ENCODE peak calls at places on chromosomes 3 and 15, in four cellular contexts. T, I, O and V are unnamed samples.

GRCh38 chr3:32817195-32817560 is 619 bp upstream of the TRIM71 start:
- DNase-seq in T (peak; percentile 73), I (no peak), O (no peak), V (no peak)

GRCh38 chr3:17707813-17708543 is 34.5 kb downstream of the TBC1D5 start:
- DNase-seq in T (no peak), I (no peak), O (no peak), V (no peak)

GRCh38 chr3:36295206-36295760 is 85.0 kb upstream of the STAC start:
- DNase-seq in T (no peak), I (peak; percentile 14), O (no peak), V (no peak)

GRCh38 chr3:113685956-113686721 is 10.3 kb downstream of the USF3 start:
- DNase-seq in T (no peak), I (no peak), O (no peak), V (peak; percentile 42)

GRCh38 chr15:99076109-99076508 is 28.8 kb upstream of the SYNM start:
- DNase-seq in T (no peak), I (peak; percentile 2), O (no peak), V (no peak)

GRCh38 chr3:7630925-7631324 is 770.0 kb downstream of the GRM7 start:
- DNase-seq in T (no peak), I (no peak), O (peak; percentile 38), V (peak; percentile 85)

GRCh38 chr3:139093840-139094239 is 49.1 kb upstream of the PRR23C start:
- DNase-seq in T (no peak), I (no peak), O (no peak), V (no peak)

GRCh38 chr3:39146611-39147373 is 6.6 kb downstream of the CSRNP1 start:
- DNase-seq in T (peak; percentile 84), I (peak; percentile 91), O (peak; percentile 65), V (peak; percentile 86)

GRCh38 chr15:35043380-35044095 is 41.6 kb downstream of the NANOGP8 start:
- DNase-seq in T (no peak), I (no peak), O (no peak), V (no peak)

DNA sequence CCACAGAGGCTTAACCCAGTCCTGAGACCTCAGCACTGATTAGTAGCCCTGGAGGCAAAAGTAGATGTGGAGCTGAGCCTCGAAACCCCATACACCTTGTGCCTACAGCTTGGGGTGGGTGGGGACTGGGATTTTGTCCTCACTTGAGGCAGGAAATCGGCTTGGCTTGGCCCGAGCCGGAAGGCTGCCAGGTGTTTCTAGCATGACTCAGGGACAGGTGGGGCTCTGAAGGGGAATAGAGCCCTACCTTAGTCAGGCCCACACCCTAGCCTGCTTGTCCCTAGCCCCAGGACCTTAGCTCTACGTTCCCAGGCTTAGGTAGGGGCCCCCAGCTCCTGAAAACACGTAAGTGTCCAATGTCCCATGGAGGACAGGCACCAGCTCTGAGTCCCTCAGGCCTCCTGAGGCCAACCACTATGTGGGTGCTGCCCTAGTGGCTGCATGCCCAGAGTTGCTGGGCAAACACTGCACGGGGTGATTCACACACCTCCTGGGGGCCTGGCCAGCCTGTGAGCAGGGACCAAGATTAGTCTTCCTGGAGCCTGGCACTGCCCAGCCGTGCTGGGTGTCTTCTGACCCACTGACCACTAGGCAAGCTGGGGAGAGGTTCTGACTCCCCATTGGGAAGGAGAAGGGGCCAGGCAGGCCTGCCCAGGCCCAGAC is 3.1 kb downstream of the MST1R start:
- DNase-seq in T (peak; percentile 91), I (no peak), O (peak; percentile 34), V (peak; percentile 46)
- H3K4me1 ChIP-seq in T (peaks cover 35% of the 10 kb centered on the region), I (no peaks in the 10 kb centered on the region), O (peaks cover 36% of the 10 kb centered on the region), V (no peaks in the 10 kb centered on the region)

GRCh38 chr15:88637436-88637835 is 1.4 kb upstream of the ISG20 start:
- DNase-seq in T (no peak), I (no peak), O (no peak), V (no peak)
- H3K27ac ChIP-seq in T (peak overlapping the region; percentile 96), I (peak overlapping the region; percentile 98), O (peak overlapping the region; percentile 91), V (no peak overlapping the region)

GRCh38 chr15:52524223-52525136 is 4.2 kb downstream of the MYO5A start:
- DNase-seq in T (no peak), I (no peak), O (no peak), V (no peak)
- H3K4me1 ChIP-seq in T (peaks cover 17% of the 10 kb centered on the region), I (no peaks in the 10 kb centered on the region), O (peaks cover 30% of the 10 kb centered on the region), V (peaks cover 9% of the 10 kb centered on the region)

DNA sequence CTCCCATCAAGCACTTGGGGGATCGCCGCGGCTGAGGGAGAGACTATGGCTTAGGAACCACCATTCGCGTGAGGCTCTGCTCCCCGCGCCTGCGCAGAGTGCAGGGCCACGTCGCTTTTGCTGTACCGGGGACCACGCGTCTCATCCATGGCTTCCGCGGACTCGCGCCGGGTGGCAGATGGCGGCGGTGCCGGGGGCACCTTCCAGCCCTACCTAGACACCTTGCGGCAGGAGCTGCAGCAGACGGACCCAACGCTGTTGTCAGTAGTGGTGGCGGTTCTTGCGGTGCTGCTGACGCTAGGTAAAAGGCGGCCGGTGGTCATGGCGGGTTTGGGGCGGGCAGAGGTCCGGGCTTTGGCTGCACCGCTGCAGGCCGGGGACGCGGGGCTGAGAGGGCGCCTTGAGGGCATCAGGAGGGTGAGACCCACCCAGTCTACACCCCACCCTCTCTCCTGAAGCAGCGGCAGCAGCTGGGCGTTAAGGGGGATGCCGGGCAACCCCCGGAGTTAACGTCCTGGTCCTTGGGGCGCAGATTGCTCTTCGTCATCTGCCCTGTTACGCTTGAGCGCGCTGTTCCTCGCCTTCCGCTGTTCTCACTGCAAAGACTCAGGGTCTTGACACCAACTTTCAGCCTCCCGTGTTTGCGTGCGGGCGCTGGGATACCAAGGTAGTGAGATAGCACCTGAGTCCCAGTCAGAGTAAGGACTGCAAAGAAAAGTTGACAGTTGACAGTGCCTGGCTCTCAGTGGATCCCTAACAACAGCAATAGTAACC is at the start of gene SRPRB:
- DNase-seq in T (peak; percentile 97), I (peak; percentile 91), O (peak; percentile 95), V (peak; percentile 98)
- H3K27ac ChIP-seq in T (peak within 1 kb of the TSS; percentile 72), I (peak within 1 kb of the TSS; percentile 65), O (peak within 1 kb of the TSS; percentile 84), V (peak within 1 kb of the TSS; percentile 61)